ENCODE peak calls at places on chromosomes 16 and 17, in four cellular contexts. B is right atrium auricular region, F is mesendoderm, I is A673. L is an unnamed sample. For H3K4me1 and H3K36me3, the result is how much of the 10 kb centered on the place peaks cover.

GRCh38 chr16:89072216-89073130 is 21.2 kb upstream of the ACSF3 start:
- DNase-seq in B (no peak), I (peak), F (no peak), L (no peak)

GRCh38 chr17:72430611-72431432 is 310.0 kb downstream of the SOX9 start:
- DNase-seq in I (peak), B (no peak), F (peak), L (no peak)

GRCh38 chr16:9115277-9115676 is 23.8 kb downstream of the HAPSTR1 start:
- DNase-seq in B (no peak), F (peak), I (no peak), L (no peak)

GRCh38 chr17:66230918-66231543 is 1.8 kb upstream of the APOH start:
- DNase-seq in F (no peak), I (no peak), B (no peak), L (no peak)

GRCh38 chr17:43905985-43906852 is 1.1 kb downstream of the MPP2 start:
- DNase-seq in B (peak), I (peak), F (peak), L (peak)

GRCh38 chr16:65510850-65511249 is 389.0 kb upstream of the CDH11 start:
- DNase-seq in I (no peak), B (no peak), F (peak), L (no peak)

GRCh38 chr16:70433456-70434103 is 5.3 kb downstream of the ST3GAL2 start:
- DNase-seq in F (no peak), B (peak), I (peak), L (peak)

GRCh38 chr17:80827646-80828643 is 163.7 kb upstream of the CHMP6 start:
- DNase-seq in B (no peak), F (peak), I (peak), L (peak)

GRCh38 chr17:78231991-78232759 is 744 bp downstream of the TMEM235 start:
- DNase-seq in I (no peak), B (no peak), F (peak), L (no peak)

GRCh38 chr16:27976990-27977389 is 86.5 kb downstream of the GSG1L start:
- DNase-seq in F (no peak), B (no peak), I (no peak), L (no peak)

GRCh38 chr16:15041260-15042011 is 14.4 kb downstream of the NTAN1 start:
- DNase-seq in F (peak), B (peak), I (no peak), L (peak)

GRCh38 chr17:75927286-75927922 is 13.4 kb downstream of the FBF1 start:
- DNase-seq in I (peak), F (peak), B (no peak), L (peak)

GRCh38 chr17:68498479-68499326 is 13.5 kb upstream of the PRKAR1A start:
- DNase-seq in B (peak), F (no peak), I (no peak), L (no peak)
- H3K4me1 ChIP-seq in B (under half), F (under half), I (under half), L (under half)

GRCh38 chr16:10906482-10906881 is 29.5 kb downstream of the CIITA start:
- DNase-seq in B (no peak), F (no peak), I (no peak), L (no peak)

GRCh38 chr16:10911267-10911666 is 31.0 kb downstream of the DEXI start:
- DNase-seq in B (no peak), F (no peak), I (no peak), L (no peak)

GRCh38 chr16:10902999-10903398 is 26.0 kb downstream of the CIITA start:
- DNase-seq in I (no peak), F (no peak), B (no peak), L (no peak)

GRCh38 chr16:10907757-10908045 is 30.7 kb downstream of the CIITA start:
- DNase-seq in B (no peak), I (no peak), F (no peak), L (no peak)

DNA sequence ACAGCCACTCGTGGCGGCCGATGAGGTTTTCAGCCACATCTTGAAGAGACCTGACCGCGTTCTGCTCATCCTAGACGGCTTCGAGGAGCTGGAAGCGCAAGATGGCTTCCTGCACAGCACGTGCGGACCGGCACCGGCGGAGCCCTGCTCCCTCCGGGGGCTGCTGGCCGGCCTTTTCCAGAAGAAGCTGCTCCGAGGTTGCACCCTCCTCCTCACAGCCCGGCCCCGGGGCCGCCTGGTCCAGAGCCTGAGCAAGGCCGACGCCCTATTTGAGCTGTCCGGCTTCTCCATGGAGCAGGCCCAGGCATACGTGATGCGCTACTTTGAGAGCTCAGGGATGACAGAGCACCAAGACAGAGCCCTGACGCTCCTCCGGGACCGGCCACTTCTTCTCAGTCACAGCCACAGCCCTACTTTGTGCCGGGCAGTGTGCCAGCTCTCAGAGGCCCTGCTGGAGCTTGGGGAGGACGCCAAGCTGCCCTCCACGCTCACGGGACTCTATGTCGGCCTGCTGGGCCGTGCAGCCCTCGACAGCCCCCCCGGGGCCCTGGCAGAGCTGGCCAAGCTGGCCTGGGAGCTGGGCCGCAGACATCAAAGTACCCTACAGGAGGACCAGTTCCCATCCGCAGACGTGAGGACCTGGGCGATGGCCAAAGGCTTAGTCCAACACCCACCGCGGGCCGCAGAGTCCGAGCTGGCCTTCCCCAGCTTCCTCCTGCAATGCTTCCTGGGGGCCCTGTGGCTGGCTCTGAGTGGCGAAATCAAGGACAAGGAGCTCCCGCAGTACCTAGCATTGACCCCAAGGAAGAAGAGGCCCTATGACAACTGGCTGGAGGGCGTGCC is 30.1 kb downstream of the CIITA start:
- DNase-seq in B (no peak), F (no peak), I (no peak), L (no peak)
- H3K36me3 ChIP-seq in B (under half), F (under half), I (under half), L (under half)

DNA sequence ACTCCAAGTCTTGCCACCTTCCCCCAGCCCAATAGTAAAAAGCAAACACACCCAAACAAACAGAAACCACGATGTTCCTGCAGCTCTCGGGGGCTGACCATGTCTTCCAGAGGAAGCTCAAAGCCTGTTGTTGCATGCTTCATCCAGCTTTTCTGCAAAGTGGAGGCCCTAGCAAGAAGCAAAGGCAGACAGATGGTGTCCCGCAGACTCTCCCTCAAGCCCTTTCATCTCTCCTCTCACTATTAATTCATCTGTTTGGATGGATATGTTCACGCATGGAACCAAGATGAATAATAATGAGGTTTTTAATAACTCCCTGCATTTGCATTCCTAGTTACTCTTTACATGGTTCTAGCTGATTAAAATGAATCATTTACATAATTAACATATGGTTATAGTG is 36.5 kb downstream of the RBFOX1 start:
- DNase-seq in I (no peak), F (no peak), B (no peak), L (no peak)
- H3K4me1 ChIP-seq in I (under half), F (under half), B (under half), L (under half)

DNA sequence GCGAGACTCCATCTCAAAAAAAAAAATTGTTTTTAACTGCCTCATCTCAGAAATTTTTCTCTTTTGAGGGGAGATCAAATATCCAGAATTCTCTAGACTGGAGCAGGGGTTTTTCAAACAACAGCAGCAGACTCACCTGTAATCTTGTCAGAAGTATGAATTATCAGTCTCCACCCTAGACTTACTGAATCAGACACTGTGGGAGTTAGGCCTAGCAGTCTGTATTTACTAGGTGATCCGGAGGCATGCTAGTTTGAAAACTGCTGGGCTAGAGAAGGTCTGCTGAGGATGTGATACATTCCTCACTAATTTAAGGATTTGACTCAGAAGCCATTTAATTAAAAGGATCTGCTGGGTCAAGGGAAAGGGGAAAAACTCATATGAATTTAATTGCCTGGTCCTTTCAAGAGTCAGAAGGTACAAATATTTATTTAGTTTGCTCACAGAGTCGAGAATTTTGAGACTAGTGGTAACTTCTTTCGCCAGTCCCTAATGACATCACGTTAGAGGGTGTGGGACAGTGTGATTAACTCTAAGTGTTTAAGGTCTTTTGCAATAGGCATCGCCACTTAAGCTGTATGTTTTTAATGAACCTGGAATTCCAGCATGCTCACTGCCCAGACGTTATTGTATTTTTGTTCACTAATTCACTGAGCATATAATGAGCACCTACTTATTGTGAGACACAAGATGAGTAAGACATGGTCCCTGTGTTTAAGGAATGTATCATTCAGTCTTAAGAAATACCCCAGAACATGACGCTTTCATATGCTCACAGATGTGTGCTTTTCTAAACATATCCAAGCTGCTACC is 14.2 kb downstream of the ATP6V0A1 start:
- DNase-seq in I (no peak), B (no peak), F (peak), L (no peak)
- H3K36me3 ChIP-seq in I (under half), B (half or more), F (under half), L (under half)

GRCh38 chr17:73643012-73643845 is 1.0 kb downstream of the SDK2 start:
- DNase-seq in F (peak), I (peak), B (no peak), L (no peak)

GRCh38 chr17:73642659-73643011 is 1.6 kb downstream of the SDK2 start:
- DNase-seq in F (no peak), B (no peak), I (no peak), L (no peak)

GRCh38 chr17:73645050-73645871 is 1.0 kb upstream of the SDK2 start:
- DNase-seq in F (peak), B (no peak), I (peak), L (peak)

GRCh38 chr17:73643846-73644144 is 450 bp downstream of the SDK2 start:
- DNase-seq in I (no peak), F (no peak), B (no peak), L (no peak)

DNA sequence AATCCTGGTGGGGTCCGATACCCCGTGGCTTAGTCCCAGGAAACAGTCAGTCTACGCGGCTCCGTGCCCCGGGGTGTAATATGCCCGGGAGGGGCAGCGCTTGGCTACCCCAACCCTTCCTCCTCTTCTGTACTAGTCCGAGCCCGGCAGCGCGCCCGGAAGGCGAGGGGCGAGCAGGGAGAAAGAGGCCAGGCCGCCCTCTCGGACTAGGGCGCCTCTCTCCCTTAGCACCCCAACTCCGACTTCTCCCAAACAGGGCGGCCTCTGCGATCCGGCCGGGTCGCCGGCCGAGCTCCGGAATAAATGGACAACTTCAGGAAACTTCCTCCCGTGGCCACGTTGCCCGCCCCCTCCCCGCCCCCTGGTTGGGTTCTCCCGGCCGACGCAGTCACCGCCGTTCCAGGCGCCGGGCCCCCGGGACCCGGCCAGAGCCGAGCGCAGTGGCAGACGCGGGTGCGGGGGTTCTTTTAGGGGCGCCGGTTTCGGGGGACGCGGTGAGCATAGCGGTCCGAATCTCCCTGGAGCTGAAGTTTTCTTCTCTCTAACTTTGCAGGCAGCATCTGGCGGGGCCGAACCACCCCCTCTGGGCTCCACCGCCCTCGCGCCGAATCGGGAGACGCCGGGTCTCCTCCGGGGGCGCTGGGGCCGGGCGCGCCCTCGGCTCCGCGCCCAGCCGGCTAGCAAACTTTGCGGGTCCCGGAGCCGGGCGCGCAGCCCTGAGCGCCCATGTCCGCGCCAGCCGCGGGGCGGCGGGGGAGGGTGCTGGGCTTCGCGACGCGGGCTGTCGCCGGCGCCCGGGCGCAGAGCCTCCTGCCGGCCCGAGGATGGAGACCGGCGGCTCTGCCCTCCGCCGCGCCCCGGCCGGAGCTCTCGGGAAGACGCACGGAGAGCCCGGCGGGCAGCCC is at the start of gene SDK2:
- DNase-seq in F (peak), I (no peak), B (no peak), L (no peak)
- H3K4me1 ChIP-seq in F (under half), I (under half), B (under half), L (under half)

GRCh38 chr17:18988546-18989173 is 15.9 kb downstream of the FAM83G start:
- DNase-seq in I (no peak), B (no peak), F (no peak), L (no peak)
- H3K36me3 ChIP-seq in I (under half), B (under half), F (under half), L (under half)

DNA sequence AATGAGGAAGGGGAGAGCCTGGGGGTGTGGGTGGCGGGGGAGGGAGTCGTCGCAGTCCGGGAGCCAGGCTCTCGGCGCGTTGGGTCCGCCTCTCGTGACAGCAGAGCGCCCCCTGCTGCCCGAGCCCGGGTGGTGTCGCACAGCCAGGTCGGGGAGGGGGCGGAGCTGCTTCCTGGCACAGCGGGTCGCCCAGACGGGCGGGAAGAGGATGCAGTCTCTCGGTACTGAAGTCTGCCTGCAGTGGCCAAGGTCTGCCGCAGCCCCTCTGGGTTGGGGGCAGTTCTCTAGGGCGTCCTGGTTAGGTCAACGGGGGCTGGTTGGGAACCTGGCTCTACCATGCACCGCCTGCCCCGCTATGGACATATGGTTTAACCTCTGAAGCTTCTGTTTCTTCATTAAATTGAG is 38.2 kb upstream of the CCDC182 start:
- DNase-seq in B (peak), F (peak), I (peak), L (peak)
- H3K4me1 ChIP-seq in B (under half), F (under half), I (half or more), L (under half)

DNA sequence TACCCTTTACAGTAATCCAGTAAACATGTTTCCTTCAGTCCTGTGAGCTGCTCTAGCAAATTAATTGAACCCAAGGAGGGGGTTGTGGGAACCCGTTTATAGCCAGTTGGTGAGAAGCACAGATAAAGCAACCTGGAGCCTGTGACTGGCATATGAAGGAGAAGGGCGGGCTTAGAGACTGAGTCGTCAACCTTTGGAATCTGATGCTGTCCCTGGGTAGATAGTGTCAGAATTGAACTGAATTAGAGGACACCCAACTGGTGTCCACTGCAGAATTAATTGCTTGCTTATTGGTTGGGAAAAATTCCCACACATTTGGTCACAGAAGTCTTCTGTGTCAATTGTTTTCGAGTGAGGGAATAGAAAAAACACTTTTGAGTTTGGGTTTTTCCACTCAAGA is 12.8 kb upstream of the RSKR start:
- DNase-seq in B (no peak), F (no peak), I (no peak), L (peak)
- H3K36me3 ChIP-seq in B (half or more), F (under half), I (half or more), L (under half)

GRCh38 chr17:28551421-28552186 is 820 bp downstream of the UNC119 start:
- DNase-seq in B (no peak), F (no peak), I (peak), L (no peak)
- H3K4me1 ChIP-seq in B (under half), F (under half), I (under half), L (under half)

L was measured in aorta.